ENCODE peak calls at places on chromosome 16, in nine cellular contexts. One of them, this sample, is unnamed.

GRCh38 chr16:70709457-70709856 is 23.6 kb upstream of the MTSS2 start:
- DNase-seq in adrenal gland: no peak
- DNase-seq in HCEC 1CT: no peak
- DNase-seq in NCI-H82: no peak
- DNase-seq in H4: no peak
- DNase-seq in activated T-cell treated with anti-CD3 and anti-CD28 coated beads for 1 hour: no peak
- DNase-seq in ELR: no peak
- DNase-seq in left lung: no peak
- DNase-seq in NCI-H1092: no peak
- DNase-seq in this sample: no peak

GRCh38 chr16:74699666-74700065 is 996 bp downstream of the MLKL start:
- DNase-seq in NCI-H1092: no peak
- DNase-seq in H4: no peak
- DNase-seq in NCI-H82: no peak
- DNase-seq in left lung: no peak
- DNase-seq in ELR: no peak
- DNase-seq in activated T-cell treated with anti-CD3 and anti-CD28 coated beads for 1 hour: no peak
- DNase-seq in adrenal gland: no peak
- DNase-seq in HCEC 1CT: no peak
- DNase-seq in this sample: no peak

GRCh38 chr16:57732011-57732410 is 3.6 kb upstream of the KATNB1 start:
- DNase-seq in left lung: no peak
- DNase-seq in ELR: peak; percentile 38
- DNase-seq in activated T-cell treated with anti-CD3 and anti-CD28 coated beads for 1 hour: no peak
- DNase-seq in adrenal gland: peak; percentile 41
- DNase-seq in NCI-H82: no peak
- DNase-seq in NCI-H1092: no peak
- DNase-seq in H4: no peak
- DNase-seq in HCEC 1CT: peak; percentile 66
- DNase-seq in this sample: no peak

GRCh38 chr16:87836844-87837581 is 32.3 kb downstream of the SLC7A5 start:
- DNase-seq in left lung: no peak
- DNase-seq in activated T-cell treated with anti-CD3 and anti-CD28 coated beads for 1 hour: no peak
- DNase-seq in H4: no peak
- DNase-seq in adrenal gland: peak; percentile 45
- DNase-seq in NCI-H82: no peak
- DNase-seq in NCI-H1092: no peak
- DNase-seq in ELR: no peak
- DNase-seq in HCEC 1CT: no peak
- DNase-seq in this sample: no peak

GRCh38 chr16:28876016-28876659 is 2.1 kb upstream of the ATP2A1 start:
- DNase-seq in adrenal gland: no peak
- DNase-seq in HCEC 1CT: no peak
- DNase-seq in left lung: no peak
- DNase-seq in NCI-H82: peak; percentile 49
- DNase-seq in NCI-H1092: no peak
- DNase-seq in activated T-cell treated with anti-CD3 and anti-CD28 coated beads for 1 hour: no peak
- DNase-seq in H4: no peak
- DNase-seq in ELR: no peak
- DNase-seq in this sample: no peak

GRCh38 chr16:57882797-57883196 is 80.5 kb upstream of the KIFC3 start:
- DNase-seq in activated T-cell treated with anti-CD3 and anti-CD28 coated beads for 1 hour: no peak
- DNase-seq in ELR: peak; percentile 39
- DNase-seq in NCI-H82: no peak
- DNase-seq in NCI-H1092: no peak
- DNase-seq in H4: no peak
- DNase-seq in left lung: no peak
- DNase-seq in HCEC 1CT: peak; percentile 13
- DNase-seq in adrenal gland: no peak
- DNase-seq in this sample: no peak

GRCh38 chr16:704047-704446 is 1.6 kb downstream of the FBXL16 start:
- DNase-seq in left lung: no peak
- DNase-seq in adrenal gland: no peak
- DNase-seq in activated T-cell treated with anti-CD3 and anti-CD28 coated beads for 1 hour: no peak
- DNase-seq in NCI-H82: no peak
- DNase-seq in ELR: no peak
- DNase-seq in H4: no peak
- DNase-seq in NCI-H1092: no peak
- DNase-seq in HCEC 1CT: no peak
- DNase-seq in this sample: no peak

GRCh38 chr16:51818342-51818944 is 667.4 kb upstream of the SALL1 start:
- DNase-seq in ELR: peak; percentile 51
- DNase-seq in H4: peak; percentile 55
- DNase-seq in left lung: no peak
- DNase-seq in HCEC 1CT: peak; percentile 72
- DNase-seq in activated T-cell treated with anti-CD3 and anti-CD28 coated beads for 1 hour: no peak
- DNase-seq in adrenal gland: peak; percentile 57
- DNase-seq in NCI-H1092: peak; percentile 13
- DNase-seq in NCI-H82: peak; percentile 60
- DNase-seq in this sample: no peak

GRCh38 chr16:78669994-78670393 is 570.5 kb downstream of the WWOX start:
- DNase-seq in HCEC 1CT: no peak
- DNase-seq in NCI-H1092: no peak
- DNase-seq in adrenal gland: peak; percentile 43
- DNase-seq in activated T-cell treated with anti-CD3 and anti-CD28 coated beads for 1 hour: no peak
- DNase-seq in H4: no peak
- DNase-seq in NCI-H82: no peak
- DNase-seq in left lung: no peak
- DNase-seq in ELR: no peak
- DNase-seq in this sample: no peak

GRCh38 chr16:30658731-30659506 is 688 bp downstream of the FBRS start:
- DNase-seq in NCI-H82: peak; percentile 96
- DNase-seq in HCEC 1CT: no peak
- DNase-seq in adrenal gland: peak; percentile 97
- DNase-seq in left lung: peak; percentile 82
- DNase-seq in ELR: peak; percentile 97
- DNase-seq in H4: peak; percentile 92
- DNase-seq in NCI-H1092: peak; percentile 96
- DNase-seq in activated T-cell treated with anti-CD3 and anti-CD28 coated beads for 1 hour: no peak
- DNase-seq in this sample: peak; percentile 95

GRCh38 chr16:68739964-68740627 is 3.0 kb downstream of the CDH1 start:
- DNase-seq in NCI-H1092: no peak
- DNase-seq in adrenal gland: no peak
- DNase-seq in left lung: no peak
- DNase-seq in NCI-H82: no peak
- DNase-seq in H4: no peak
- DNase-seq in HCEC 1CT: no peak
- DNase-seq in ELR: no peak
- DNase-seq in activated T-cell treated with anti-CD3 and anti-CD28 coated beads for 1 hour: no peak
- DNase-seq in this sample: no peak

GRCh38 chr16:59905628-59906027 is 1171.5 kb upstream of the GOT2 start:
- DNase-seq in activated T-cell treated with anti-CD3 and anti-CD28 coated beads for 1 hour: no peak
- DNase-seq in NCI-H82: no peak
- DNase-seq in H4: no peak
- DNase-seq in ELR: peak; percentile 83
- DNase-seq in adrenal gland: no peak
- DNase-seq in HCEC 1CT: no peak
- DNase-seq in left lung: no peak
- DNase-seq in NCI-H1092: no peak
- DNase-seq in this sample: no peak

GRCh38 chr16:28139530-28139929 is 72.2 kb downstream of the XPO6 start:
- DNase-seq in ELR: peak; percentile 26
- DNase-seq in adrenal gland: no peak
- DNase-seq in activated T-cell treated with anti-CD3 and anti-CD28 coated beads for 1 hour: no peak
- DNase-seq in H4: no peak
- DNase-seq in NCI-H1092: no peak
- DNase-seq in left lung: no peak
- DNase-seq in NCI-H82: no peak
- DNase-seq in HCEC 1CT: no peak
- DNase-seq in this sample: no peak

GRCh38 chr16:84593825-84594724 is 23.8 kb downstream of the COTL1 start:
- DNase-seq in NCI-H1092: no peak
- DNase-seq in H4: no peak
- DNase-seq in NCI-H82: no peak
- DNase-seq in left lung: peak; percentile 68
- DNase-seq in adrenal gland: no peak
- DNase-seq in activated T-cell treated with anti-CD3 and anti-CD28 coated beads for 1 hour: peak; percentile 57
- DNase-seq in HCEC 1CT: no peak
- DNase-seq in ELR: no peak
- DNase-seq in this sample: no peak

GRCh38 chr16:23026777-23027362 is 122.4 kb downstream of the USP31 start:
- DNase-seq in NCI-H82: no peak
- DNase-seq in H4: no peak
- DNase-seq in HCEC 1CT: peak; percentile 8
- DNase-seq in NCI-H1092: no peak
- DNase-seq in left lung: no peak
- DNase-seq in adrenal gland: no peak
- DNase-seq in activated T-cell treated with anti-CD3 and anti-CD28 coated beads for 1 hour: no peak
- DNase-seq in ELR: peak; percentile 15
- DNase-seq in this sample: no peak

GRCh38 chr16:4936181-4936990 is 562 bp downstream of the PPL start:
- DNase-seq in HCEC 1CT: no peak
- DNase-seq in NCI-H82: peak; percentile 46
- DNase-seq in ELR: no peak
- DNase-seq in left lung: peak; percentile 68
- DNase-seq in adrenal gland: no peak
- DNase-seq in H4: no peak
- DNase-seq in NCI-H1092: no peak
- DNase-seq in activated T-cell treated with anti-CD3 and anti-CD28 coated beads for 1 hour: no peak
- DNase-seq in this sample: no peak